ENCODE peak calls at places on chromosomes 2 and 18, in seven cellular contexts. One of them, this sample, is unnamed.

GRCh38 chr2:38409904-38410167 is 32.8 kb upstream of the ATL2 start:
- DNase-seq in NCI-H510A treated with DMSO at 0.1 percent for 48 hours: no peak
- DNase-seq in cardiac muscle cell: no peak
- DNase-seq in stimulated activated CD4-positive, alpha-beta T cell treated with anti-CD3 and anti-CD28 coated beads, Interleukin-2, amount 100 ng/mL, for 24 hours: no peak
- DNase-seq in Daoy: no peak
- DNase-seq in A549: no peak
- DNase-seq in T-helper 1 cell: no peak
- DNase-seq in this sample: no peak

GRCh38 chr2:102187191-102188150 is 648 bp downstream of the IL1RL2 start:
- DNase-seq in NCI-H510A treated with DMSO at 0.1 percent for 48 hours: no peak
- DNase-seq in cardiac muscle cell: peak; percentile 72
- DNase-seq in stimulated activated CD4-positive, alpha-beta T cell treated with anti-CD3 and anti-CD28 coated beads, Interleukin-2, amount 100 ng/mL, for 24 hours: peak; percentile 67
- DNase-seq in Daoy: peak; percentile 31
- DNase-seq in A549: no peak
- DNase-seq in T-helper 1 cell: no peak
- DNase-seq in this sample: peak; percentile 16

GRCh38 chr2:200086911-200087310 is 131.5 kb downstream of the MAIP1 start:
- DNase-seq in NCI-H510A treated with DMSO at 0.1 percent for 48 hours: no peak
- DNase-seq in cardiac muscle cell: no peak
- DNase-seq in stimulated activated CD4-positive, alpha-beta T cell treated with anti-CD3 and anti-CD28 coated beads, Interleukin-2, amount 100 ng/mL, for 24 hours: no peak
- DNase-seq in Daoy: peak; percentile 15
- DNase-seq in A549: no peak
- DNase-seq in T-helper 1 cell: no peak
- DNase-seq in this sample: no peak

GRCh38 chr2:212842544-212843185 is 304.1 kb upstream of the ERBB4 start:
- DNase-seq in NCI-H510A treated with DMSO at 0.1 percent for 48 hours: no peak
- DNase-seq in cardiac muscle cell: peak; percentile 38
- DNase-seq in stimulated activated CD4-positive, alpha-beta T cell treated with anti-CD3 and anti-CD28 coated beads, Interleukin-2, amount 100 ng/mL, for 24 hours: no peak
- DNase-seq in Daoy: peak; percentile 50
- DNase-seq in A549: no peak
- DNase-seq in T-helper 1 cell: no peak
- DNase-seq in this sample: no peak

GRCh38 chr2:122737429-122738077 is 982.1 kb downstream of the TSN start:
- DNase-seq in NCI-H510A treated with DMSO at 0.1 percent for 48 hours: no peak
- DNase-seq in cardiac muscle cell: peak; percentile 46
- DNase-seq in stimulated activated CD4-positive, alpha-beta T cell treated with anti-CD3 and anti-CD28 coated beads, Interleukin-2, amount 100 ng/mL, for 24 hours: no peak
- DNase-seq in Daoy: no peak
- DNase-seq in A549: no peak
- DNase-seq in T-helper 1 cell: no peak
- DNase-seq in this sample: no peak

GRCh38 chr2:231483398-231484329 is 19.4 kb upstream of the NCL start:
- DNase-seq in NCI-H510A treated with DMSO at 0.1 percent for 48 hours: no peak
- DNase-seq in cardiac muscle cell: peak; percentile 60
- DNase-seq in stimulated activated CD4-positive, alpha-beta T cell treated with anti-CD3 and anti-CD28 coated beads, Interleukin-2, amount 100 ng/mL, for 24 hours: peak; percentile 48
- DNase-seq in Daoy: no peak
- DNase-seq in A549: no peak
- DNase-seq in T-helper 1 cell: no peak
- DNase-seq in this sample: no peak

GRCh38 chr2:59988337-59988736 is 565.1 kb downstream of the BCL11A start:
- DNase-seq in NCI-H510A treated with DMSO at 0.1 percent for 48 hours: no peak
- DNase-seq in cardiac muscle cell: no peak
- DNase-seq in stimulated activated CD4-positive, alpha-beta T cell treated with anti-CD3 and anti-CD28 coated beads, Interleukin-2, amount 100 ng/mL, for 24 hours: no peak
- DNase-seq in Daoy: no peak
- DNase-seq in A549: no peak
- DNase-seq in T-helper 1 cell: no peak
- DNase-seq in this sample: no peak

GRCh38 chr2:156087875-156088274 is 244.6 kb downstream of the NR4A2 start:
- DNase-seq in NCI-H510A treated with DMSO at 0.1 percent for 48 hours: peak; percentile 33
- DNase-seq in cardiac muscle cell: peak; percentile 1
- DNase-seq in stimulated activated CD4-positive, alpha-beta T cell treated with anti-CD3 and anti-CD28 coated beads, Interleukin-2, amount 100 ng/mL, for 24 hours: no peak
- DNase-seq in Daoy: no peak
- DNase-seq in A549: peak; percentile 1
- DNase-seq in T-helper 1 cell: no peak
- DNase-seq in this sample: no peak

GRCh38 chr2:68385907-68386287 is 20.8 kb downstream of the PLEK start:
- DNase-seq in NCI-H510A treated with DMSO at 0.1 percent for 48 hours: no peak
- DNase-seq in cardiac muscle cell: no peak
- DNase-seq in stimulated activated CD4-positive, alpha-beta T cell treated with anti-CD3 and anti-CD28 coated beads, Interleukin-2, amount 100 ng/mL, for 24 hours: no peak
- DNase-seq in Daoy: no peak
- DNase-seq in A549: no peak
- DNase-seq in T-helper 1 cell: no peak
- DNase-seq in this sample: no peak

GRCh38 chr2:170467568-170468422 is 247.3 kb upstream of the SP5 start:
- DNase-seq in NCI-H510A treated with DMSO at 0.1 percent for 48 hours: peak; percentile 67
- DNase-seq in cardiac muscle cell: peak; percentile 45
- DNase-seq in stimulated activated CD4-positive, alpha-beta T cell treated with anti-CD3 and anti-CD28 coated beads, Interleukin-2, amount 100 ng/mL, for 24 hours: no peak
- DNase-seq in Daoy: peak; percentile 7
- DNase-seq in A549: no peak
- DNase-seq in T-helper 1 cell: no peak
- DNase-seq in this sample: no peak

GRCh38 chr2:158013791-158014190 is 87.9 kb upstream of the UPP2 start:
- DNase-seq in NCI-H510A treated with DMSO at 0.1 percent for 48 hours: no peak
- DNase-seq in cardiac muscle cell: no peak
- DNase-seq in stimulated activated CD4-positive, alpha-beta T cell treated with anti-CD3 and anti-CD28 coated beads, Interleukin-2, amount 100 ng/mL, for 24 hours: no peak
- DNase-seq in Daoy: no peak
- DNase-seq in A549: no peak
- DNase-seq in T-helper 1 cell: no peak
- DNase-seq in this sample: no peak

GRCh38 chr18:8749492-8749891 is 44.1 kb downstream of the MTCL1 start:
- DNase-seq in NCI-H510A treated with DMSO at 0.1 percent for 48 hours: no peak
- DNase-seq in cardiac muscle cell: no peak
- DNase-seq in stimulated activated CD4-positive, alpha-beta T cell treated with anti-CD3 and anti-CD28 coated beads, Interleukin-2, amount 100 ng/mL, for 24 hours: no peak
- DNase-seq in Daoy: no peak
- DNase-seq in A549: no peak
- DNase-seq in T-helper 1 cell: no peak
- DNase-seq in this sample: no peak

GRCh38 chr2:189261431-189261841 is 81.9 kb upstream of the COL5A2 start:
- DNase-seq in NCI-H510A treated with DMSO at 0.1 percent for 48 hours: no peak
- DNase-seq in cardiac muscle cell: peak; percentile 84
- DNase-seq in stimulated activated CD4-positive, alpha-beta T cell treated with anti-CD3 and anti-CD28 coated beads, Interleukin-2, amount 100 ng/mL, for 24 hours: no peak
- DNase-seq in Daoy: peak; percentile 49
- DNase-seq in A549: peak; percentile 47
- DNase-seq in T-helper 1 cell: no peak
- DNase-seq in this sample: no peak

GRCh38 chr2:136381245-136381644 is 263.3 kb upstream of the CXCR4 start:
- DNase-seq in NCI-H510A treated with DMSO at 0.1 percent for 48 hours: no peak
- DNase-seq in cardiac muscle cell: no peak
- DNase-seq in stimulated activated CD4-positive, alpha-beta T cell treated with anti-CD3 and anti-CD28 coated beads, Interleukin-2, amount 100 ng/mL, for 24 hours: no peak
- DNase-seq in Daoy: no peak
- DNase-seq in A549: no peak
- DNase-seq in T-helper 1 cell: no peak
- DNase-seq in this sample: no peak

GRCh38 chr2:10326707-10327594 is 24.2 kb downstream of the HPCAL1 start:
- DNase-seq in NCI-H510A treated with DMSO at 0.1 percent for 48 hours: peak; percentile 60
- DNase-seq in cardiac muscle cell: no peak
- DNase-seq in stimulated activated CD4-positive, alpha-beta T cell treated with anti-CD3 and anti-CD28 coated beads, Interleukin-2, amount 100 ng/mL, for 24 hours: no peak
- DNase-seq in Daoy: no peak
- DNase-seq in A549: no peak
- DNase-seq in T-helper 1 cell: no peak
- DNase-seq in this sample: no peak

GRCh38 chr2:231820786-231821303 is 34.6 kb downstream of the COPS7B start:
- DNase-seq in NCI-H510A treated with DMSO at 0.1 percent for 48 hours: no peak
- DNase-seq in cardiac muscle cell: no peak
- DNase-seq in stimulated activated CD4-positive, alpha-beta T cell treated with anti-CD3 and anti-CD28 coated beads, Interleukin-2, amount 100 ng/mL, for 24 hours: no peak
- DNase-seq in Daoy: no peak
- DNase-seq in A549: no peak
- DNase-seq in T-helper 1 cell: no peak
- DNase-seq in this sample: no peak

GRCh38 chr2:120560330-120560729 is 175.3 kb upstream of the GLI2 start:
- DNase-seq in NCI-H510A treated with DMSO at 0.1 percent for 48 hours: no peak
- DNase-seq in cardiac muscle cell: no peak
- DNase-seq in stimulated activated CD4-positive, alpha-beta T cell treated with anti-CD3 and anti-CD28 coated beads, Interleukin-2, amount 100 ng/mL, for 24 hours: no peak
- DNase-seq in Daoy: no peak
- DNase-seq in A549: no peak
- DNase-seq in T-helper 1 cell: no peak
- DNase-seq in this sample: no peak

GRCh38 chr2:38430603-38431002 is 53.5 kb upstream of the ATL2 start:
- DNase-seq in NCI-H510A treated with DMSO at 0.1 percent for 48 hours: no peak
- DNase-seq in cardiac muscle cell: no peak
- DNase-seq in stimulated activated CD4-positive, alpha-beta T cell treated with anti-CD3 and anti-CD28 coated beads, Interleukin-2, amount 100 ng/mL, for 24 hours: no peak
- DNase-seq in Daoy: no peak
- DNase-seq in A549: no peak
- DNase-seq in T-helper 1 cell: no peak
- DNase-seq in this sample: no peak

GRCh38 chr2:216989335-216990129 is 129.7 kb upstream of the TNP1 start:
- DNase-seq in NCI-H510A treated with DMSO at 0.1 percent for 48 hours: no peak
- DNase-seq in cardiac muscle cell: peak; percentile 40
- DNase-seq in stimulated activated CD4-positive, alpha-beta T cell treated with anti-CD3 and anti-CD28 coated beads, Interleukin-2, amount 100 ng/mL, for 24 hours: no peak
- DNase-seq in Daoy: no peak
- DNase-seq in A549: peak; percentile 11
- DNase-seq in T-helper 1 cell: no peak
- DNase-seq in this sample: peak; percentile 43

GRCh38 chr2:156601840-156602551 is 165.8 kb downstream of the GPD2 start:
- DNase-seq in NCI-H510A treated with DMSO at 0.1 percent for 48 hours: no peak
- DNase-seq in cardiac muscle cell: no peak
- DNase-seq in stimulated activated CD4-positive, alpha-beta T cell treated with anti-CD3 and anti-CD28 coated beads, Interleukin-2, amount 100 ng/mL, for 24 hours: no peak
- DNase-seq in Daoy: no peak
- DNase-seq in A549: no peak
- DNase-seq in T-helper 1 cell: no peak
- DNase-seq in this sample: peak; percentile 26

GRCh38 chr2:42378415-42378814 is 17.4 kb upstream of the COX7A2L start:
- DNase-seq in NCI-H510A treated with DMSO at 0.1 percent for 48 hours: no peak
- DNase-seq in cardiac muscle cell: no peak
- DNase-seq in stimulated activated CD4-positive, alpha-beta T cell treated with anti-CD3 and anti-CD28 coated beads, Interleukin-2, amount 100 ng/mL, for 24 hours: no peak
- DNase-seq in Daoy: no peak
- DNase-seq in A549: no peak
- DNase-seq in T-helper 1 cell: no peak
- DNase-seq in this sample: no peak

GRCh38 chr2:236574000-236574399 is 4.4 kb downstream of the ACKR3 start:
- DNase-seq in NCI-H510A treated with DMSO at 0.1 percent for 48 hours: no peak
- DNase-seq in cardiac muscle cell: no peak
- DNase-seq in stimulated activated CD4-positive, alpha-beta T cell treated with anti-CD3 and anti-CD28 coated beads, Interleukin-2, amount 100 ng/mL, for 24 hours: no peak
- DNase-seq in Daoy: no peak
- DNase-seq in A549: no peak
- DNase-seq in T-helper 1 cell: no peak
- DNase-seq in this sample: no peak

GRCh38 chr2:166234112-166234846 is 106.5 kb upstream of the SCN1A start:
- DNase-seq in NCI-H510A treated with DMSO at 0.1 percent for 48 hours: no peak
- DNase-seq in cardiac muscle cell: peak; percentile 77
- DNase-seq in stimulated activated CD4-positive, alpha-beta T cell treated with anti-CD3 and anti-CD28 coated beads, Interleukin-2, amount 100 ng/mL, for 24 hours: no peak
- DNase-seq in Daoy: peak; percentile 9
- DNase-seq in A549: peak; percentile 10
- DNase-seq in T-helper 1 cell: no peak
- DNase-seq in this sample: no peak

GRCh38 chr2:60070166-60070565 is 483.3 kb downstream of the BCL11A start:
- DNase-seq in NCI-H510A treated with DMSO at 0.1 percent for 48 hours: no peak
- DNase-seq in cardiac muscle cell: no peak
- DNase-seq in stimulated activated CD4-positive, alpha-beta T cell treated with anti-CD3 and anti-CD28 coated beads, Interleukin-2, amount 100 ng/mL, for 24 hours: no peak
- DNase-seq in Daoy: peak; percentile 13
- DNase-seq in A549: no peak
- DNase-seq in T-helper 1 cell: no peak
- DNase-seq in this sample: no peak

GRCh38 chr2:122748552-122749011 is 993.1 kb downstream of the TSN start:
- DNase-seq in NCI-H510A treated with DMSO at 0.1 percent for 48 hours: no peak
- DNase-seq in cardiac muscle cell: peak; percentile 98
- DNase-seq in stimulated activated CD4-positive, alpha-beta T cell treated with anti-CD3 and anti-CD28 coated beads, Interleukin-2, amount 100 ng/mL, for 24 hours: no peak
- DNase-seq in Daoy: peak; percentile 59
- DNase-seq in A549: no peak
- DNase-seq in T-helper 1 cell: no peak
- DNase-seq in this sample: no peak

GRCh38 chr2:71546777-71547281 is 93.5 kb downstream of the DYSF start:
- DNase-seq in NCI-H510A treated with DMSO at 0.1 percent for 48 hours: no peak
- DNase-seq in cardiac muscle cell: no peak
- DNase-seq in stimulated activated CD4-positive, alpha-beta T cell treated with anti-CD3 and anti-CD28 coated beads, Interleukin-2, amount 100 ng/mL, for 24 hours: no peak
- DNase-seq in Daoy: no peak
- DNase-seq in A549: no peak
- DNase-seq in T-helper 1 cell: no peak
- DNase-seq in this sample: peak; percentile 75

GRCh38 chr18:13435596-13436333 is 217.2 kb downstream of the LDLRAD4 start:
- DNase-seq in NCI-H510A treated with DMSO at 0.1 percent for 48 hours: no peak
- DNase-seq in cardiac muscle cell: peak; percentile 38
- DNase-seq in stimulated activated CD4-positive, alpha-beta T cell treated with anti-CD3 and anti-CD28 coated beads, Interleukin-2, amount 100 ng/mL, for 24 hours: no peak
- DNase-seq in Daoy: peak; percentile 74
- DNase-seq in A549: peak; percentile 42
- DNase-seq in T-helper 1 cell: no peak
- DNase-seq in this sample: no peak

This sample was measured in globus pallidus.